ENCODE peak calls at places on chromosomes 13 and 19, in five cellular contexts. H is nephron progenitor cell, J is uterus, D is sciatic nerve, C is NCI-H146. V is an unnamed sample.

GRCh38 chr19:29965529-29965928 is 23.5 kb downstream of the URI1 start:
- DNase-seq in H (no peak), D (no peak), C (no peak), J (no peak), V (no peak)

GRCh38 chr19:41411682-41412265 is 14.2 kb downstream of the BCKDHA start:
- DNase-seq in J (no peak), D (no peak), C (no peak), H (no peak), V (no peak)

GRCh38 chr13:32205426-32206096 is 109.6 kb downstream of the ZAR1L start:
- DNase-seq in J (no peak), H (no peak), C (peak), D (no peak), V (no peak)

GRCh38 chr13:97627566-97627965 is 193.6 kb downstream of the RAP2A start:
- DNase-seq in C (no peak), D (peak), H (peak), J (peak), V (peak)

GRCh38 chr13:99967884-99968520 is 3.6 kb downstream of the ZIC5 start:
- DNase-seq in D (peak), H (no peak), J (no peak), C (no peak), V (no peak)

GRCh38 chr19:11581740-11582139 is 4.3 kb upstream of the ACP5 start:
- DNase-seq in C (no peak), H (no peak), D (no peak), J (no peak), V (no peak)

GRCh38 chr13:75454497-75454896 is 27.5 kb downstream of the TBC1D4 start:
- DNase-seq in H (no peak), C (no peak), J (no peak), D (no peak), V (no peak)

GRCh38 chr13:32448224-32448623 is 20.3 kb upstream of the N4BP2L1 start:
- DNase-seq in H (no peak), D (no peak), C (no peak), J (no peak), V (no peak)

GRCh38 chr19:12872941-12873890 is 8.0 kb downstream of the DNASE2 start:
- DNase-seq in D (peak), H (peak), J (no peak), C (no peak), V (peak)

GRCh38 chr13:111590796-111591195 is 270.4 kb downstream of the TEX29 start:
- DNase-seq in D (no peak), C (no peak), J (no peak), H (no peak), V (no peak)

GRCh38 chr19:5533257-5533656 is 34.5 kb downstream of the TINCR start:
- DNase-seq in C (no peak), D (no peak), J (no peak), H (no peak), V (no peak)

GRCh38 chr19:33290082-33290815 is 12.1 kb downstream of the CEBPA start:
- DNase-seq in C (no peak), J (no peak), H (no peak), D (no peak), V (no peak)

GRCh38 chr19:17097593-17098126 is 22.1 kb downstream of the MYO9B start:
- DNase-seq in J (peak), H (no peak), D (no peak), C (no peak), V (no peak)

GRCh38 chr19:3359850-3360493 is 6.4 kb upstream of the NFIC start:
- DNase-seq in H (peak), D (no peak), C (no peak), J (no peak), V (no peak)

GRCh38 chr13:24247016-24247415 is 62.4 kb upstream of the C1QTNF9 start:
- DNase-seq in D (no peak), H (no peak), C (no peak), J (no peak), V (no peak)

GRCh38 chr13:31008400-31009115 is 76.1 kb downstream of the TEX26 start:
- DNase-seq in C (no peak), H (no peak), D (no peak), J (no peak), V (no peak)

GRCh38 chr13:39144941-39145533 is 106.8 kb downstream of the NHLRC3 start:
- DNase-seq in J (peak), C (peak), H (peak), D (peak), V (peak)